ENCODE peak calls at places on chromosomes 12 and 14, in ten cellular contexts. U, X, G, M, H, R, P, V, J and Q are unnamed samples.

GRCh38 chr12:29103539-29103974 is 45.5 kb upstream of the FAR2 start:
- DNase-seq in U (no peak), X (peak), G (peak), M (no peak), H (no peak), R (no peak), P (no peak), V (no peak), J (no peak), Q (peak)

GRCh38 chr14:99545574-99545973 is 58.4 kb downstream of the CCDC85C start:
- DNase-seq in U (no peak), X (no peak), G (no peak), M (no peak), H (no peak), R (no peak), P (no peak), V (no peak), J (no peak), Q (no peak)

GRCh38 chr12:53217049-53217929 is 10.2 kb upstream of the ITGB7 start:
- DNase-seq in U (peak), X (no peak), G (peak), M (no peak), H (no peak), R (no peak), P (no peak), V (no peak), J (no peak), Q (no peak)

GRCh38 chr14:49623941-49624806 is 3.6 kb downstream of the MGAT2 start:
- DNase-seq in U (no peak), X (no peak), G (no peak), M (no peak), H (no peak), R (no peak), P (no peak), V (no peak), J (no peak), Q (no peak)

GRCh38 chr14:26598081-26598671 is 343 bp upstream of the NOVA1 start:
- DNase-seq in U (peak), X (peak), G (peak), M (no peak), H (peak), R (peak), P (peak), V (peak), J (peak), Q (no peak)

GRCh38 chr12:4283512-4284255 is 10.1 kb downstream of the CCND2 start:
- DNase-seq in U (no peak), X (no peak), G (no peak), M (no peak), H (no peak), R (no peak), P (no peak), V (no peak), J (no peak), Q (no peak)

GRCh38 chr14:50929506-50929905 is 14.8 kb downstream of the PYGL start:
- DNase-seq in U (no peak), X (no peak), G (no peak), M (no peak), H (no peak), R (no peak), P (no peak), V (no peak), J (no peak), Q (no peak)

GRCh38 chr14:94028450-94028826 is 2.3 kb downstream of the OTUB2 start:
- DNase-seq in U (no peak), X (no peak), G (peak), M (no peak), H (no peak), R (no peak), P (peak), V (no peak), J (no peak), Q (no peak)

GRCh38 chr12:64469455-64470142 is 17.7 kb downstream of the TBK1 start:
- DNase-seq in U (no peak), X (no peak), G (no peak), M (no peak), H (no peak), R (no peak), P (no peak), V (no peak), J (no peak), Q (no peak)

GRCh38 chr12:52518574-52519469 is 1.4 kb downstream of the KRT5 start:
- DNase-seq in U (no peak), X (no peak), G (no peak), M (no peak), H (no peak), R (no peak), P (no peak), V (peak), J (no peak), Q (no peak)

GRCh38 chr12:110780448-110780847 is 37.8 kb upstream of the PPP1CC start:
- DNase-seq in U (no peak), X (peak), G (peak), M (no peak), H (no peak), R (no peak), P (no peak), V (no peak), J (no peak), Q (no peak)

GRCh38 chr14:43147480-43147879 is 1359.6 kb downstream of the FSCB start:
- DNase-seq in U (no peak), X (no peak), G (no peak), M (no peak), H (no peak), R (no peak), P (peak), V (no peak), J (no peak), Q (no peak)

GRCh38 chr14:63045234-63045611 is at the start of gene KCNH5:
- DNase-seq in U (peak), X (peak), G (peak), M (peak), H (peak), R (no peak), P (peak), V (peak), J (no peak), Q (no peak)

GRCh38 chr14:95496690-95497241 is 19.7 kb downstream of the SYNE3 start:
- DNase-seq in U (peak), X (no peak), G (no peak), M (no peak), H (no peak), R (no peak), P (peak), V (no peak), J (peak), Q (no peak)

GRCh38 chr12:49708851-49709250 is 1.6 kb upstream of the FMNL3 start:
- DNase-seq in U (no peak), X (no peak), G (no peak), M (no peak), H (no peak), R (no peak), P (no peak), V (no peak), J (no peak), Q (no peak)

GRCh38 chr14:76844223-76844622 is 18.0 kb downstream of the LRRC74A start:
- DNase-seq in U (peak), X (peak), G (peak), M (no peak), H (no peak), R (no peak), P (peak), V (no peak), J (no peak), Q (no peak)

GRCh38 chr12:55428844-55429243 is 2.8 kb downstream of the OR6C76 start:
- DNase-seq in U (no peak), X (no peak), G (no peak), M (no peak), H (no peak), R (no peak), P (no peak), V (no peak), J (no peak), Q (no peak)

GRCh38 chr14:99604766-99605298 is 825 bp upstream of the CCDC85C start:
- DNase-seq in U (peak), X (peak), G (peak), M (peak), H (no peak), R (peak), P (peak), V (peak), J (no peak), Q (no peak)